ENCODE peak calls at places on chromosome 10, in five cellular contexts. A is fibroblast of the aortic adventitia, Q is BJ, D is PC-3, T is tibial nerve. N is an unnamed sample.

GRCh38 chr10:126423779-126424491 is 35.7 kb upstream of the ADAM12 start:
- DNase-seq in A (no peak), D (no peak), T (no peak), Q (no peak), N (no peak)

GRCh38 chr10:7577206-7577978 is 89.4 kb downstream of the ITIH5 start:
- DNase-seq in A (peak), Q (no peak), D (no peak), T (no peak), N (no peak)

GRCh38 chr10:13158401-13158800 is 3.0 kb upstream of the MCM10 start:
- DNase-seq in A (no peak), Q (no peak), T (no peak), D (no peak), N (no peak)

GRCh38 chr10:62817120-62817762 is 1.1 kb upstream of the EGR2 start:
- DNase-seq in T (peak), A (no peak), D (peak), Q (no peak), N (no peak)

GRCh38 chr10:99975942-99976809 is 33.6 kb downstream of the DNMBP start:
- DNase-seq in D (no peak), T (peak), Q (no peak), A (peak), N (no peak)

GRCh38 chr10:13690281-13690825 is 103.6 kb downstream of the PRPF18 start:
- DNase-seq in Q (no peak), T (no peak), A (no peak), D (no peak), N (no peak)

GRCh38 chr10:99520040-99520803 is 12.5 kb upstream of the NKX2-3 start:
- DNase-seq in A (no peak), T (no peak), Q (no peak), D (no peak), N (no peak)

GRCh38 chr10:95457319-95457886 is 103.8 kb downstream of the SORBS1 start:
- DNase-seq in T (no peak), A (no peak), Q (no peak), D (peak), N (no peak)

GRCh38 chr10:60257767-60258428 is 131.8 kb downstream of the ANK3 start:
- DNase-seq in D (no peak), T (no peak), A (no peak), Q (no peak), N (no peak)

GRCh38 chr10:63221950-63222349 is 88.8 kb downstream of the NRBF2 start:
- DNase-seq in D (no peak), Q (no peak), T (no peak), A (no peak), N (no peak)

GRCh38 chr10:92082583-92083280 is 159.2 kb downstream of the BTAF1 start:
- DNase-seq in A (no peak), T (no peak), Q (no peak), D (no peak), N (no peak)

GRCh38 chr10:103543617-103544525 is 50.4 kb downstream of the NEURL1 start:
- DNase-seq in T (no peak), D (no peak), Q (no peak), A (no peak), N (no peak)

GRCh38 chr10:94279835-94280709 is 82.7 kb downstream of the NOC3L start:
- DNase-seq in T (no peak), A (peak), Q (no peak), D (peak), N (no peak)

GRCh38 chr10:129766611-129767550 is 197.2 kb downstream of the EBF3 start:
- DNase-seq in Q (no peak), D (no peak), A (no peak), T (no peak), N (no peak)

GRCh38 chr10:79390551-79391229 is 43.4 kb downstream of the PPIF start:
- DNase-seq in Q (no peak), A (no peak), T (no peak), D (no peak), N (no peak)

GRCh38 chr10:85791846-85792532 is 574.6 kb downstream of the GRID1 start:
- DNase-seq in Q (no peak), A (no peak), D (peak), T (peak), N (no peak)
- TF ChIP-seq CTCF in Q (no peak), A (no peak), D (no peak), T (peak), N (no peak)

GRCh38 chr10:101050206-101051069 is 11.4 kb upstream of the KAZALD1 start:
- DNase-seq in D (peak), T (no peak), A (peak), Q (no peak), N (no peak)
- H3K4me3 ChIP-seq in D (peak), T (peak), A (peak), Q (peak), N (peak)

GRCh38 chr10:28532509-28533314 is at the start of gene WAC:
- DNase-seq in T (peak), Q (peak), A (peak), D (peak), N (peak)
- TF ChIP-seq CTCF in T (peak), Q (peak), A (no peak), D (no peak), N (no peak)

GRCh38 chr10:110226555-110226925 is 19.1 kb downstream of the MXI1 start:
- DNase-seq in Q (no peak), T (peak), D (peak), A (peak), N (no peak)

GRCh38 chr10:110226926-110227641 is 19.7 kb downstream of the MXI1 start:
- DNase-seq in D (no peak), Q (no peak), T (no peak), A (no peak), N (no peak)

GRCh38 chr10:110224992-110225391 is 17.6 kb downstream of the MXI1 start:
- DNase-seq in D (no peak), T (no peak), Q (no peak), A (no peak), N (no peak)

GRCh38 chr10:110225756-110226554 is 18.6 kb downstream of the MXI1 start:
- DNase-seq in A (peak), D (peak), Q (peak), T (peak), N (peak)

GRCh38 chr10:110225441-110225755 is 18.0 kb downstream of the MXI1 start:
- DNase-seq in D (no peak), Q (no peak), A (no peak), T (no peak), N (no peak)
- H3K4me3 ChIP-seq in D (peak), Q (peak), A (peak), T (peak), N (peak)

GRCh38 chr10:54800677-54801480 is at the start of gene PCDH15:
- DNase-seq in D (peak), Q (no peak), T (no peak), A (no peak), N (no peak)
- TF ChIP-seq CTCF in D (peak), Q (no peak), T (no peak), A (no peak), N (no peak)

DNA sequence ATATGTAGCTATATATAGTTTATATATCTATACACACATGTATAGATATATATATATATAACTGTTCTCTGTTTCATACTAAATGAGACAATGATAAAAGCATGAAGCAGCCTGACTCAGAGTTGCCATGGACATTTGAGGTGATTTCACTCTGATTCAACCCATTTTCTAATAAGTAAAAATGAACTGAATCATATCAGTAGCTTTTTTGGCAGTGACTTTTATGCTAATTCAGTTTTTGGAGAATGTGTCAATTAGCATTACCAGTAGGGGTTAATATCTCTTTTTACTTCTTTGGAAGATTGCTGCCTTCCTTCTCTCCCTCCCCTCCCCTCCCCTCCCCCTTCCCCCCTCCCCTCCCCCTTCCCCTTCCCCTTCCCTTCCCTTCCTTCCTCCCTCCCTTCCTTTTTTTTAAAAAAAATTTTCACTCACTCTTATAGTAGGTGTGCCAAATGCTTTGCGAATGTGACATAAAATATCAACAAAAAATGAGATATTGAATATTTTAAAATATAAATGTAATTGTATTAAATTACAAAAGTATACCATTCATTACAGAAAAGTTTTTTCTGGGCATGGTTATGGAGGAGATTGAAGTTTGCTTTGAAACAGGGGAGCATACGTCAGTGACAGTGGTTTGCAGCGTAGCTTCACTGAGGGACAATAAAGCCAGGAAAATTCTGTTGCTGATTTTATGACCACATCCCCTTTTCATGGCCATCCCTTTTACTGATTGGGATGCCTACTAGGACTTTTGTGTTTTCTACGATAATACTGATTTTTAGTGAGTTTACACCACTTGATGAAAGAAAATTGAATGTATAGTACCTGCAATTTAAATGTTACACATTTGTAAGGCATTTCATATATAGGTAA is 64.0 kb upstream of the KLF6 start:
- DNase-seq in A (peak), T (no peak), Q (no peak), D (peak), N (no peak)
- H3K4me3 ChIP-seq in A (no peak), T (no peak), Q (no peak), D (no peak), N (no peak)

GRCh38 chr10:97780991-97781540 is 9.3 kb upstream of the SFRP5 start:
- DNase-seq in T (no peak), Q (no peak), D (no peak), A (no peak), N (no peak)
- TF ChIP-seq CTCF in T (no peak), Q (no peak), D (no peak), A (no peak), N (no peak)

GRCh38 chr10:45421231-45422097 is 47.4 kb downstream of the ALOX5 start:
- DNase-seq in A (no peak), Q (no peak), D (no peak), T (no peak), N (no peak)

GRCh38 chr10:45420453-45421192 is 46.6 kb downstream of the ALOX5 start:
- DNase-seq in T (peak), D (peak), A (peak), Q (no peak), N (no peak)

GRCh38 chr10:45418417-45418858 is 44.4 kb downstream of the ALOX5 start:
- DNase-seq in D (no peak), A (no peak), Q (no peak), T (no peak), N (no peak)

GRCh38 chr10:45418859-45419672 is 45.0 kb downstream of the ALOX5 start:
- DNase-seq in T (peak), A (peak), Q (no peak), D (no peak), N (no peak)

DNA sequence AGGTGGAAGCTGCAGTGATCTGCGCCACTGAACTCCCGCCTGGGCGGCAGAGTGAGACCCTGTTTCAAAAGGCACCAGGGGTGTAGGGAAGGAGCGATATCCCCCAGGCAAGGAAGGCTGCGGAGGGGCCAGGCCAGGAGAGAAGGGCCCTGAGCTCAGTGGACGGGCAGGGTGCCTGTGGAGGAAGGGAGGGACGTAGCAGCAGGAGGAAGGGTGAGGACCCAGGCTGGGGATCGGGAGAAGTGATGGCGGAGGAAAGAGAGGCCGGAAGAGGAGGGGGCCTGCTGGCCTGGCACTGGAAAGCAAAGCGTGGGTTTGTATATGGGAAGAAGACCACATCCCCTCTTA is 45.6 kb downstream of the ALOX5 start:
- DNase-seq in Q (no peak), A (no peak), T (no peak), D (no peak), N (no peak)
- H3K4me3 ChIP-seq in Q (peak), A (peak), T (peak), D (no peak), N (peak)

DNA sequence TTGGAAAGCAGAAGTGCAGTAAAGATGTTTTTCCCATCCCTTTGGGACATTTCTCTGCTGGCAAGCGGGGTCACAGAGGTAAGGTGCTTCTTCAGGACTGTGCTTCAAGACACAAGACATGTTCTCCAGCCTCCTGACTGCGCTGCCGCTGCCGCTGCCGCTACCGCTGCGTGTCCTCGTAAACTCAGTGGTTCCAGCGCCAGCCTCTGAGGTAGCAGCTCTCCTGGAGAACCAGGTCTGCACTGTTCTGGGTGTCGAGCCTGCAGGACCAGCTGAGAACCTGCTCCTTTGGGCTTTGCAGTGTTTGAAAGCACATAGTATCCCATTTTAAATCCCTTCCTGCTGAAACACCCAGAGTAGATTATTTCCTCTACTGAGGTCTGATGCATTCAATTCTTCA is 13.0 kb upstream of the KCNK18 start:
- DNase-seq in Q (no peak), D (no peak), A (no peak), T (no peak), N (no peak)
- TF ChIP-seq CTCF in Q (no peak), D (no peak), A (no peak), T (no peak), N (no peak)

GRCh38 chr10:34489973-34490372 is 325.1 kb downstream of the PARD3 start:
- DNase-seq in A (peak), T (no peak), D (peak), Q (peak), N (peak)
- H3K4me3 ChIP-seq in A (no peak), T (no peak), D (no peak), Q (no peak), N (no peak)

N was measured in AG04449.